ENCODE peak calls at places on chromosome 4, in eight cellular contexts. S is fibroblast of the aortic adventitia; F is activated CD8-positive, alpha-beta memory T cell treated with anti-CD3 and anti-CD28 coated beads for 4 hours; I is GM03348; X is NCI-H446 treated with DMSO at 0.1 percent for 48 hours; V is fibroblast of lung; Z is foreskin fibroblast; L is HFF-Myc. R is an unnamed sample.

GRCh38 chr4:2047031-2047660 is 12.0 kb upstream of the NAT8L start:
- DNase-seq in S (no peak), F (no peak), I (peak), X (no peak), V (no peak), Z (no peak), L (no peak), R (no peak)

GRCh38 chr4:101199507-101200285 is 147.6 kb downstream of the PPP3CA start:
- DNase-seq in S (peak), F (no peak), I (peak), X (no peak), V (peak), Z (peak), L (peak), R (no peak)

GRCh38 chr4:129641179-129641578 is 545.2 kb downstream of the C4orf33 start:
- DNase-seq in S (peak), F (no peak), I (peak), X (peak), V (peak), Z (peak), L (peak), R (peak)

GRCh38 chr4:48369248-48369647 is 27.9 kb downstream of the SLAIN2 start:
- DNase-seq in S (no peak), F (no peak), I (no peak), X (no peak), V (peak), Z (no peak), L (no peak), R (no peak)

GRCh38 chr4:162265802-162266201 is 102.0 kb upstream of the FSTL5 start:
- DNase-seq in S (no peak), F (no peak), I (no peak), X (no peak), V (no peak), Z (no peak), L (no peak), R (no peak)

GRCh38 chr4:16626945-16627344 is 271.5 kb downstream of the LDB2 start:
- DNase-seq in S (peak), F (no peak), I (peak), X (no peak), V (peak), Z (peak), L (peak), R (no peak)

GRCh38 chr4:80173387-80173786 is 23.9 kb upstream of the PRDM8 start:
- DNase-seq in S (peak), F (peak), I (peak), X (no peak), V (peak), Z (peak), L (no peak), R (no peak)

GRCh38 chr4:90318208-90318607 is 191.0 kb downstream of the CCSER1 start:
- DNase-seq in S (peak), F (no peak), I (peak), X (no peak), V (peak), Z (peak), L (peak), R (peak)

GRCh38 chr4:189436207-189436606 is 504.5 kb upstream of the FRG1 start:
- DNase-seq in S (no peak), F (no peak), I (no peak), X (no peak), V (no peak), Z (no peak), L (no peak), R (no peak)

GRCh38 chr4:2535386-2536192 is 858 bp upstream of the FAM193A start:
- DNase-seq in S (peak), F (peak), I (peak), X (no peak), V (peak), Z (peak), L (no peak), R (peak)

GRCh38 chr4:174485025-174485424 is 37.3 kb downstream of the HPGD start:
- DNase-seq in S (no peak), F (no peak), I (no peak), X (no peak), V (no peak), Z (no peak), L (no peak), R (no peak)

GRCh38 chr4:123121241-123121907 is 199.0 kb upstream of the NUDT6 start:
- DNase-seq in S (no peak), F (no peak), I (no peak), X (no peak), V (peak), Z (peak), L (no peak), R (no peak)

GRCh38 chr4:119748853-119749252 is 120.2 kb upstream of the PDE5A start:
- DNase-seq in S (peak), F (no peak), I (no peak), X (no peak), V (peak), Z (peak), L (no peak), R (no peak)

GRCh38 chr4:37450911-37451310 is 206.4 kb downstream of the NWD2 start:
- DNase-seq in S (no peak), F (no peak), I (no peak), X (no peak), V (no peak), Z (no peak), L (no peak), R (no peak)

GRCh38 chr4:108324450-108324849 is 155.7 kb upstream of the LEF1 start:
- DNase-seq in S (no peak), F (no peak), I (no peak), X (no peak), V (no peak), Z (no peak), L (no peak), R (no peak)

GRCh38 chr4:163941221-163941865 is 446.9 kb downstream of the TMA16 start:
- DNase-seq in S (no peak), F (no peak), I (no peak), X (no peak), V (peak), Z (no peak), L (no peak), R (no peak)

GRCh38 chr4:20084488-20084887 is 167.2 kb upstream of the SLIT2 start:
- DNase-seq in S (no peak), F (no peak), I (no peak), X (no peak), V (no peak), Z (no peak), L (no peak), R (no peak)

GRCh38 chr4:72424006-72424405 is 145.0 kb downstream of the ADAMTS3 start:
- DNase-seq in S (no peak), F (no peak), I (no peak), X (no peak), V (no peak), Z (no peak), L (no peak), R (no peak)

GRCh38 chr4:53380221-53380620 is 2.8 kb downstream of the FIP1L1 start:
- DNase-seq in S (no peak), F (no peak), I (no peak), X (no peak), V (peak), Z (no peak), L (no peak), R (no peak)

GRCh38 chr4:62250100-62250499 is 1050.0 kb downstream of the ADGRL3 start:
- DNase-seq in S (no peak), F (no peak), I (no peak), X (no peak), V (no peak), Z (no peak), L (no peak), R (no peak)